ENCODE peak calls at places on chromosomes 1 and 21, in ten cellular contexts. C, Q, V, D, F, O, S, H, L and T are unnamed samples. For H3K4me1 and H3K9me3, the result is how much of the 10 kb centered on the place peaks cover.

GRCh38 chr1:31664528-31664927 is 19.9 kb upstream of the PEF1 start:
- DNase-seq in C (no peak), Q (no peak), V (no peak), D (no peak), F (no peak), O (no peak), S (no peak), H (no peak), L (no peak), T (no peak)

GRCh38 chr21:25449950-25450349 is 157.3 kb downstream of the MRPL39 start:
- DNase-seq in C (no peak), Q (no peak), V (no peak), D (no peak), F (no peak), O (no peak), S (no peak), H (no peak), L (no peak), T (no peak)

GRCh38 chr1:101188311-101188710 is 48.5 kb upstream of the S1PR1 start:
- DNase-seq in C (no peak), Q (no peak), V (no peak), D (no peak), F (no peak), O (peak), S (no peak), H (no peak), L (no peak), T (no peak)

GRCh38 chr1:186304982-186305949 is 69.8 kb downstream of the TPR start:
- DNase-seq in C (no peak), Q (peak), V (no peak), D (no peak), F (no peak), O (no peak), S (no peak), H (no peak), L (no peak), T (no peak)

GRCh38 chr1:219917851-219918466 is 10.4 kb downstream of the SLC30A10 start:
- DNase-seq in C (no peak), Q (no peak), V (no peak), D (no peak), F (no peak), O (peak), S (no peak), H (no peak), L (no peak), T (no peak)

GRCh38 chr21:25862596-25862995 is 127.8 kb downstream of the GABPA start:
- DNase-seq in C (no peak), Q (peak), V (no peak), D (no peak), F (no peak), O (peak), S (no peak), H (no peak), L (no peak), T (no peak)

GRCh38 chr1:22619252-22619651 is 17.2 kb upstream of the C1QA start:
- DNase-seq in C (no peak), Q (no peak), V (no peak), D (no peak), F (no peak), O (no peak), S (no peak), H (no peak), L (no peak), T (no peak)

GRCh38 chr1:179169616-179170467 is 59.6 kb downstream of the ABL2 start:
- DNase-seq in C (no peak), Q (peak), V (no peak), D (no peak), F (no peak), O (peak), S (no peak), H (no peak), L (no peak), T (no peak)

GRCh38 chr21:46130721-46131720 is 24.4 kb downstream of the FTCD start:
- DNase-seq in C (no peak), Q (no peak), V (peak), D (no peak), F (peak), O (no peak), S (peak), H (no peak), L (no peak), T (no peak)

GRCh38 chr1:167791281-167792209 is 69.8 kb downstream of the MPZL1 start:
- DNase-seq in C (peak), Q (no peak), V (no peak), D (no peak), F (peak), O (peak), S (peak), H (no peak), L (no peak), T (peak)

GRCh38 chr1:56309065-56309464 is 270.3 kb downstream of the PLPP3 start:
- DNase-seq in C (no peak), Q (no peak), V (no peak), D (no peak), F (no peak), O (no peak), S (no peak), H (no peak), L (no peak), T (no peak)

GRCh38 chr1:168224991-168225390 is 813 bp upstream of the SFT2D2 start:
- DNase-seq in C (no peak), Q (no peak), V (no peak), D (no peak), F (no peak), O (no peak), S (no peak), H (no peak), L (no peak), T (no peak)

GRCh38 chr1:223844962-223845809 is 561 bp downstream of the TP53BP2 start:
- DNase-seq in C (peak), Q (no peak), V (no peak), D (peak), F (no peak), O (peak), S (peak), H (peak), L (peak), T (peak)

GRCh38 chr1:22877112-22877915 is 95.4 kb downstream of the LACTBL1 start:
- DNase-seq in C (no peak), Q (no peak), V (no peak), D (no peak), F (no peak), O (no peak), S (no peak), H (no peak), L (no peak), T (no peak)

GRCh38 chr1:21634481-21635137 is 34.5 kb downstream of the RAP1GAP start:
- DNase-seq in C (no peak), Q (no peak), V (no peak), D (peak), F (no peak), O (no peak), S (no peak), H (no peak), L (no peak), T (no peak)

GRCh38 chr1:48878191-48878940 is 101.7 kb upstream of the BEND5 start:
- DNase-seq in C (no peak), Q (no peak), V (no peak), D (peak), F (no peak), O (peak), S (no peak), H (no peak), L (no peak), T (no peak)

GRCh38 chr1:89822109-89822962 is 1.5 kb downstream of the LRRC8D start:
- DNase-seq in C (no peak), Q (no peak), V (no peak), D (no peak), F (no peak), O (no peak), S (no peak), H (no peak), L (no peak), T (no peak)

GRCh38 chr1:228867093-228867950 is 132.0 kb downstream of the RHOU start:
- DNase-seq in C (no peak), Q (no peak), V (no peak), D (no peak), F (no peak), O (peak), S (no peak), H (no peak), L (no peak), T (no peak)

GRCh38 chr1:207902566-207902965 is 8.4 kb downstream of the CD34 start:
- DNase-seq in C (no peak), Q (no peak), V (no peak), D (no peak), F (no peak), O (no peak), S (no peak), H (no peak), L (no peak), T (no peak)

GRCh38 chr1:208189183-208189582 is 55.0 kb downstream of the PLXNA2 start:
- DNase-seq in C (no peak), Q (no peak), V (no peak), D (no peak), F (no peak), O (no peak), S (no peak), H (no peak), L (no peak), T (no peak)

GRCh38 chr1:22536506-22536905 is 26.8 kb upstream of the EPHA8 start:
- DNase-seq in C (no peak), Q (no peak), V (no peak), D (no peak), F (no peak), O (no peak), S (no peak), H (no peak), L (no peak), T (no peak)

GRCh38 chr1:7646981-7647901 is 123.9 kb upstream of the VAMP3 start:
- DNase-seq in C (peak), Q (peak), V (peak), D (peak), F (no peak), O (no peak), S (peak), H (no peak), L (no peak), T (peak)

GRCh38 chr1:99481391-99481996 is 164.4 kb upstream of the PALMD start:
- DNase-seq in C (peak), Q (peak), V (no peak), D (peak), F (no peak), O (peak), S (no peak), H (no peak), L (no peak), T (peak)

GRCh38 chr1:178962853-178963810 is 62.6 kb upstream of the FAM20B start:
- DNase-seq in C (no peak), Q (no peak), V (no peak), D (no peak), F (no peak), O (no peak), S (no peak), H (no peak), L (no peak), T (no peak)

GRCh38 chr1:8944006-8944405 is 1.7 kb upstream of the CA6 start:
- DNase-seq in C (no peak), Q (no peak), V (no peak), D (no peak), F (no peak), O (no peak), S (no peak), H (no peak), L (no peak), T (no peak)

GRCh38 chr1:8943516-8943896 is 2.2 kb upstream of the CA6 start:
- DNase-seq in C (no peak), Q (no peak), V (no peak), D (no peak), F (no peak), O (no peak), S (no peak), H (no peak), L (no peak), T (no peak)

GRCh38 chr1:8939362-8939995 is 6.2 kb upstream of the CA6 start:
- DNase-seq in C (no peak), Q (no peak), V (no peak), D (no peak), F (no peak), O (peak), S (no peak), H (no peak), L (no peak), T (no peak)

GRCh38 chr1:8938232-8939117 is 7.2 kb upstream of the CA6 start:
- DNase-seq in C (no peak), Q (no peak), V (no peak), D (no peak), F (no peak), O (no peak), S (no peak), H (no peak), L (no peak), T (no peak)

DNA sequence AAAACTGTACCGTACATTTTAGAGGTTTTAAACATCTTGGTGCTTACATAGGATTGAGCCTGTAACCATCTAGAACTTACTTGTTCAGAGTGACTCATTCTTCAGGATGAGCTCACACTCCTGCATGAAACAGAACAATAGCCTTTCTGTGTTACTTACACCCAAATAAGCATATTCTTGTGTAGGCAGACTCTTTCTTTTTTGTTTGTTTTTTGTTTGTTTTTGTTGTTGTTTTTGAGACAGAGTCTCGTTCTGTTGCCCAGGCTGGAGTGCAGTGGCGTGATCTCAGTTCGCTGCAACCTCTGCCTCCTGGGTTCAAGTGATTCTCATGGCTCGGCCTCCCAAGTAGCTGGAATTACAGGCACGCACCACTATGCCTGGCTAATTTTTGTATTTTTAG is 3.8 kb upstream of the CA6 start:
- DNase-seq in C (no peak), Q (no peak), V (no peak), D (no peak), F (no peak), O (peak), S (no peak), H (no peak), L (no peak), T (no peak)
- H3K4me1 ChIP-seq in C (under half), Q (under half), V (under half), D (under half), F (under half), O (under half), S (under half), H (under half), L (under half), T (under half)

GRCh38 chr21:39805983-39806382 is 61.0 kb downstream of the IGSF5 start:
- DNase-seq in C (no peak), Q (no peak), V (no peak), D (no peak), F (no peak), O (no peak), S (no peak), H (no peak), L (no peak), T (no peak)
- H3K9me3 ChIP-seq in C (under half), Q (under half), V (under half), D (under half), F (under half), O (under half), S (under half), H (under half), L (under half), T (under half)

DNA sequence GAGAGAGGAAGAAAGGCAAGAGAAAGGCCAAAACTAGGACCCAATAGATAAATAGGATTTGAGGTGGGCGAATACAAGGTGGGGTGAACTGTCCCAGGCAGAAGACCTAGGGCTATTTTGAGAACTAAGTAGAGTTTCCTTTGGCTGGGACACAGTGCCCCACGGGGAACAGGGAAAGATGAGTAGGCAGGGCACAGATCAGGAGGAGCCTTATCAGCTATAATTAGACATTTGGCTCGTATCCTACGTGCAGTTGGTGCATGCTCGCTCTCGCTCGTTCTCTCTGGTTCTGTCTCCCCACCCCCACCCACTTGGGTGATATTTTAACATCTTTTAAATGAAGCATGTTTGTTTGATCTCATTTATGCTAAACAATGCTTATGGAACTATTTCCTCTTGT is 235.0 kb upstream of the JUN start:
- DNase-seq in C (peak), Q (no peak), V (no peak), D (no peak), F (no peak), O (no peak), S (peak), H (no peak), L (no peak), T (no peak)
- H3K4me1 ChIP-seq in C (under half), Q (under half), V (under half), D (under half), F (under half), O (under half), S (under half), H (under half), L (under half), T (under half)

DNA sequence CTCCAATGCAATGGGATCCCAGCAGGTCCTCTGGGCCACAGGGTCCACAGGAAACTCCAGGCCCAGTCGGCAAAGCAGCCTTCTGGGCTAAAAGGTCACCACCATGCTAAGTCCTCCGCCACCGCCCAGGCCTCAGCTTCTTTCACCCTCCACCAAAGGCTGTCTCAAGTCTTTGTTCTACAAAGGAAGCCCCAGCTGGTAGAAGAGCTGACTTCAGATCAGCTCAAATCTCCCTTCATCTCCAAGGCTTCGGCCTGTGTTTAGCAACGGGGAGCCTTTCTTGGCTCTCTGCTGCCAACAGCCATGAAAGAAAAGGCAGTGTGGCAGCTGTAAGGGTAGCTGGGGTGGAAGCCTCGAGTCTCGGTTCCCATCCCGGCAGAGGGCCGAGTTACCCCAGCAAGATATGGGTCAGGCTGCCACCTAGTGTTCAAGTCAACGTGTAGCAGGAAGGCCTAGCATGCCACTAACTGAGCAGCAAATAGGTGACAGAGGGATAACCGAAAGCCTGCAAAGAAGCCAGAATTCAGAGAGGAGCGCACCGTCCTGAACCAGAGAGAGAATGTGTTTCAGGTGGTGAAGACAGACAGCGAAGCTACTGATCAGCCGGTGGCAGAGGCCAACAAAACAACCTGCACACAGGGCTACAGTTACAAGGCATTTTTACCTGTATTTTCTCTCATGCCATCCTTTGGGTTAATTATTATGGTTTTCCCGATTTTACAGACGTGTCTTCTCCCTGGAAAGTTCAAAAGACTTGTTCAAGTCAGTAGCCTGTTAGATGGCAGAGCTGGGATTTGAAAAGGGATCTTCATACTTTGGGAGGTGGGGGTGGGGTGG is 26.8 kb upstream of the CRNN start:
- DNase-seq in C (peak), Q (peak), V (peak), D (peak), F (peak), O (peak), S (peak), H (no peak), L (peak), T (peak)
- H3K9me3 ChIP-seq in C (under half), Q (under half), V (under half), D (under half), F (under half), O (under half), S (under half), H (under half), L (under half), T (under half)